ENCODE peak calls at places on chromosomes 3 and 15, in six cellular contexts. One of them, this sample, is unnamed.

GRCh38 chr15:95129589-95129988 is 898.2 kb downstream of the MCTP2 start:
- DNase-seq in kidney: peak; percentile 83
- DNase-seq in CD4-positive, alpha-beta memory T cell: no peak
- DNase-seq in A549: no peak
- DNase-seq in substantia nigra: no peak
- DNase-seq in heart left ventricle: peak; percentile 51
- DNase-seq in this sample: no peak

GRCh38 chr3:138364356-138365252 is 16.2 kb downstream of the MRAS start:
- DNase-seq in kidney: no peak
- DNase-seq in A549: no peak
- DNase-seq in heart left ventricle: no peak
- DNase-seq in CD4-positive, alpha-beta memory T cell: no peak
- DNase-seq in substantia nigra: no peak
- DNase-seq in this sample: no peak

GRCh38 chr3:182139627-182140357 is 428.1 kb downstream of the SOX2 start:
- DNase-seq in substantia nigra: no peak
- DNase-seq in CD4-positive, alpha-beta memory T cell: no peak
- DNase-seq in A549: no peak
- DNase-seq in kidney: no peak
- DNase-seq in heart left ventricle: no peak
- DNase-seq in this sample: no peak

GRCh38 chr15:95684693-95685115 is 645.8 kb upstream of the NR2F2 start:
- DNase-seq in substantia nigra: no peak
- DNase-seq in A549: peak; percentile 23
- DNase-seq in CD4-positive, alpha-beta memory T cell: no peak
- DNase-seq in heart left ventricle: no peak
- DNase-seq in kidney: no peak
- DNase-seq in this sample: peak; percentile 21

GRCh38 chr3:160643994-160644393 is 33.0 kb upstream of the ARL14 start:
- DNase-seq in CD4-positive, alpha-beta memory T cell: no peak
- DNase-seq in heart left ventricle: no peak
- DNase-seq in kidney: no peak
- DNase-seq in substantia nigra: no peak
- DNase-seq in A549: no peak
- DNase-seq in this sample: no peak

GRCh38 chr3:10984371-10984896 is 8.1 kb upstream of the SLC6A1 start:
- DNase-seq in kidney: no peak
- DNase-seq in A549: no peak
- DNase-seq in heart left ventricle: no peak
- DNase-seq in substantia nigra: no peak
- DNase-seq in CD4-positive, alpha-beta memory T cell: no peak
- DNase-seq in this sample: no peak

GRCh38 chr3:124787490-124788195 is 57.4 kb downstream of the UMPS start:
- DNase-seq in A549: no peak
- DNase-seq in substantia nigra: no peak
- DNase-seq in CD4-positive, alpha-beta memory T cell: no peak
- DNase-seq in heart left ventricle: no peak
- DNase-seq in kidney: no peak
- DNase-seq in this sample: no peak

GRCh38 chr3:145719118-145719517 is 441.9 kb downstream of the PLOD2 start:
- DNase-seq in substantia nigra: no peak
- DNase-seq in CD4-positive, alpha-beta memory T cell: no peak
- DNase-seq in kidney: no peak
- DNase-seq in heart left ventricle: no peak
- DNase-seq in A549: no peak
- DNase-seq in this sample: no peak

GRCh38 chr3:44289882-44290462 is 48.3 kb downstream of the TOPAZ1 start:
- DNase-seq in heart left ventricle: no peak
- DNase-seq in A549: no peak
- DNase-seq in kidney: no peak
- DNase-seq in substantia nigra: no peak
- DNase-seq in CD4-positive, alpha-beta memory T cell: no peak
- DNase-seq in this sample: peak; percentile 52

GRCh38 chr3:165884518-165884917 is 47.3 kb upstream of the BCHE start:
- DNase-seq in substantia nigra: no peak
- DNase-seq in CD4-positive, alpha-beta memory T cell: no peak
- DNase-seq in kidney: no peak
- DNase-seq in heart left ventricle: no peak
- DNase-seq in A549: no peak
- DNase-seq in this sample: no peak

GRCh38 chr15:74976159-74976558 is 19.2 kb upstream of the SCAMP5 start:
- DNase-seq in kidney: no peak
- DNase-seq in A549: no peak
- DNase-seq in substantia nigra: no peak
- DNase-seq in CD4-positive, alpha-beta memory T cell: no peak
- DNase-seq in heart left ventricle: no peak
- DNase-seq in this sample: no peak

GRCh38 chr3:126555795-126556636 is 2.7 kb downstream of the C3orf22 start:
- DNase-seq in A549: no peak
- DNase-seq in heart left ventricle: peak; percentile 11
- DNase-seq in CD4-positive, alpha-beta memory T cell: no peak
- DNase-seq in substantia nigra: no peak
- DNase-seq in kidney: no peak
- DNase-seq in this sample: no peak

GRCh38 chr3:108396336-108396735 is 100.0 kb downstream of the HHLA2 start:
- DNase-seq in substantia nigra: no peak
- DNase-seq in kidney: no peak
- DNase-seq in heart left ventricle: no peak
- DNase-seq in CD4-positive, alpha-beta memory T cell: no peak
- DNase-seq in A549: no peak
- DNase-seq in this sample: no peak

GRCh38 chr15:48427960-48428547 is 96.8 kb downstream of the DUT start:
- DNase-seq in heart left ventricle: no peak
- DNase-seq in kidney: no peak
- DNase-seq in CD4-positive, alpha-beta memory T cell: no peak
- DNase-seq in A549: no peak
- DNase-seq in substantia nigra: no peak
- DNase-seq in this sample: no peak

GRCh38 chr3:160756907-160757623 is 1.0 kb downstream of the PPM1L start:
- DNase-seq in kidney: peak; percentile 64
- DNase-seq in substantia nigra: no peak
- DNase-seq in heart left ventricle: peak; percentile 21
- DNase-seq in A549: no peak
- DNase-seq in CD4-positive, alpha-beta memory T cell: no peak
- DNase-seq in this sample: no peak

GRCh38 chr15:82313446-82313845 is 35.8 kb downstream of the GOLGA6L10 start:
- DNase-seq in A549: no peak
- DNase-seq in substantia nigra: no peak
- DNase-seq in heart left ventricle: peak; percentile 10
- DNase-seq in CD4-positive, alpha-beta memory T cell: no peak
- DNase-seq in kidney: no peak
- DNase-seq in this sample: no peak

GRCh38 chr3:191329654-191330308 is 545 bp downstream of the UTS2B start:
- DNase-seq in A549: no peak
- DNase-seq in CD4-positive, alpha-beta memory T cell: no peak
- DNase-seq in substantia nigra: no peak
- DNase-seq in heart left ventricle: peak; percentile 58
- DNase-seq in kidney: no peak
- DNase-seq in this sample: no peak

GRCh38 chr15:62164500-62165028 is 521 bp downstream of the C2CD4B start:
- DNase-seq in A549: peak; percentile 12
- DNase-seq in heart left ventricle: peak; percentile 21
- DNase-seq in substantia nigra: no peak
- DNase-seq in kidney: peak; percentile 81
- DNase-seq in CD4-positive, alpha-beta memory T cell: no peak
- DNase-seq in this sample: no peak

GRCh38 chr3:10238330-10238995 is 9.8 kb upstream of the TATDN2 start:
- DNase-seq in substantia nigra: no peak
- DNase-seq in kidney: no peak
- DNase-seq in CD4-positive, alpha-beta memory T cell: peak; percentile 33
- DNase-seq in A549: no peak
- DNase-seq in heart left ventricle: no peak
- DNase-seq in this sample: no peak

GRCh38 chr3:127000792-127001191 is 17.9 kb downstream of the PLXNA1 start:
- DNase-seq in heart left ventricle: no peak
- DNase-seq in substantia nigra: no peak
- DNase-seq in kidney: no peak
- DNase-seq in A549: no peak
- DNase-seq in CD4-positive, alpha-beta memory T cell: no peak
- DNase-seq in this sample: no peak

GRCh38 chr3:123723527-123724168 is 138.8 kb upstream of the HACD2 start:
- DNase-seq in A549: peak; percentile 78
- DNase-seq in CD4-positive, alpha-beta memory T cell: peak; percentile 39
- DNase-seq in heart left ventricle: peak; percentile 58
- DNase-seq in substantia nigra: no peak
- DNase-seq in kidney: no peak
- DNase-seq in this sample: peak; percentile 73

GRCh38 chr3:127721536-127721935 is 48.8 kb downstream of the ABTB1 start:
- DNase-seq in kidney: no peak
- DNase-seq in substantia nigra: no peak
- DNase-seq in A549: no peak
- DNase-seq in CD4-positive, alpha-beta memory T cell: no peak
- DNase-seq in heart left ventricle: no peak
- DNase-seq in this sample: no peak

DNA sequence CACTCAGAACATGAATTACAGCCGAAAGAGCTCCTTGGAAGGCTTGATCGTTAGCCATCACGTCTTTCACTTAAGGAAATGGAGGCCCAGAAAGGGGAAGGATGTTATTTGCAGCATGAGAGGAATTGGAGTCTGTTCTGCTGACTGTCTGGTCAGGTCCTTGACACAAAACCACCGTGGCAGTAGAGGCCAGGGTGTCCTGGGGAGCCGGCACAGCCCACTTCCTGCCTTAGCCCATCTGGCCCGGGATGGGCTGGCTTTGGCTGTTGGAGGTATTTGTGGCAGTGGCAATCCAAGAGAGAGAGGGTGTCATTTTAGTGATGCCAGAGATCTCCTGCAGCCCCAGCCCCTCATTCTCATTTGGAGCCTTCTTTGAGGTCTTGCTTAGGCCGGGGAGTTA is 37.4 kb downstream of the ST6GAL1 start:
- DNase-seq in substantia nigra: no peak
- DNase-seq in CD4-positive, alpha-beta memory T cell: no peak
- DNase-seq in heart left ventricle: no peak
- DNase-seq in A549: no peak
- DNase-seq in kidney: no peak
- DNase-seq in this sample: no peak
- H3K27ac ChIP-seq in substantia nigra: peak overlapping the region; percentile 64
- H3K27ac ChIP-seq in CD4-positive, alpha-beta memory T cell: no peak overlapping the region
- H3K27ac ChIP-seq in heart left ventricle: peak overlapping the region; percentile 73
- H3K27ac ChIP-seq in A549: no peak overlapping the region
- H3K27ac ChIP-seq in kidney: no peak overlapping the region
- H3K27ac ChIP-seq in this sample: no peak overlapping the region

DNA sequence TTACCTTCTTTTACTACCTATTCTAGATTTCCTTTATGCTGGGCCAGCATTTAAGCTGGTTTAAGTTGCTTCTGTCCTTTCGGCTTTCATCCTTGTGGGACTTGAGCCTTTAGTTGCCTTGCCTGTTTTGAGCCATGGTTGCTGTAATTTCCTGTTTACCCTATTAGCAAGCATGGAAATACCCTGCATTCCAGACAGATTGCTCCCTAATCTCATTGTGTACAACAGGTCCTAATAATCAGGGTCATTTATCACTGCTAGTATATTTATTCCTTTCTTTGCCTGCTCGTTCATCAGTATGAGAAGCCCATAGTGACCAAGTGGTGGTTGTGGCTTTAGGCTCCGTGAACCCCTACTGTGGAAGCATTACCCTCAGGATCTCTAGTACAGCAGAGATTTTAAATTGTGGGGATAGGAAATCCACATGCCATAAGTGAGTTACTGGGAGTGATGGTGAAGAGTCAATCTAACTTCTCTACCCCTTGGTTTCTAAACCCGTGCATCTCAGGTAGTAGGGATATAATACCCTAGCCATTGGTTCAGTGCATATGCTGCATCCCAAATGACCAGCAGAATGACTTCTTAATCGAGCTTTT is 31.9 kb downstream of the NCK1 start:
- DNase-seq in CD4-positive, alpha-beta memory T cell: no peak
- DNase-seq in substantia nigra: no peak
- DNase-seq in kidney: no peak
- DNase-seq in heart left ventricle: no peak
- DNase-seq in A549: no peak
- DNase-seq in this sample: no peak
- H3K27ac ChIP-seq in CD4-positive, alpha-beta memory T cell: no peak overlapping the region
- H3K27ac ChIP-seq in substantia nigra: no peak overlapping the region
- H3K27ac ChIP-seq in kidney: no peak overlapping the region
- H3K27ac ChIP-seq in heart left ventricle: no peak overlapping the region
- H3K27ac ChIP-seq in A549: no peak overlapping the region
- H3K27ac ChIP-seq in this sample: no peak overlapping the region

GRCh38 chr3:8723612-8724011 is 10.0 kb upstream of the CAV3 start:
- DNase-seq in CD4-positive, alpha-beta memory T cell: no peak
- DNase-seq in kidney: no peak
- DNase-seq in substantia nigra: no peak
- DNase-seq in A549: no peak
- DNase-seq in heart left ventricle: no peak
- DNase-seq in this sample: no peak
- H3K27ac ChIP-seq in CD4-positive, alpha-beta memory T cell: no peak overlapping the region
- H3K27ac ChIP-seq in kidney: no peak overlapping the region
- H3K27ac ChIP-seq in substantia nigra: no peak overlapping the region
- H3K27ac ChIP-seq in A549: no peak overlapping the region
- H3K27ac ChIP-seq in heart left ventricle: no peak overlapping the region
- H3K27ac ChIP-seq in this sample: no peak overlapping the region

DNA sequence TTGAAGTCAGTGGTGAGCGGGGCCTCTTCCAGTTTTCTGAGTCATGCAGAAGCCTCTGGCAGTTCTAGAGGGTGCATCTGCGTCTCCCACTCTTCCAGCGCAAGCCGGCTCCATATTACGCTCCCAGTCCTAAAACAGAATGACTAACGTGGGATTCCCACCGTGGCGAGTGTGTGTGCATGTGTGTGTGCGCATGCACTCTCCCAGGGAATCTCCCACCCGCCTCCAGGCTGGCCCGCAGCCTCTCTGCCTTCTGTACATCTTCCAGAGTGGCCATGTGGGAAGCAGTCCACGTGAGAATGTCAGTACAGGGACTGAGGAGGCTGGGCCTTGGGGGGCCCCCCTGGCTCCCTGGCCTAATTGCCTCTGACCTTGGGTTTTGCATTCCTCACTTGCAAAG is 87.7 kb downstream of the LSM3 start:
- DNase-seq in substantia nigra: no peak
- DNase-seq in kidney: no peak
- DNase-seq in A549: no peak
- DNase-seq in heart left ventricle: peak; percentile 56
- DNase-seq in CD4-positive, alpha-beta memory T cell: no peak
- DNase-seq in this sample: no peak
- H3K27ac ChIP-seq in substantia nigra: no peak overlapping the region
- H3K27ac ChIP-seq in kidney: no peak overlapping the region
- H3K27ac ChIP-seq in A549: no peak overlapping the region
- H3K27ac ChIP-seq in heart left ventricle: no peak overlapping the region
- H3K27ac ChIP-seq in CD4-positive, alpha-beta memory T cell: no peak overlapping the region
- H3K27ac ChIP-seq in this sample: no peak overlapping the region

DNA sequence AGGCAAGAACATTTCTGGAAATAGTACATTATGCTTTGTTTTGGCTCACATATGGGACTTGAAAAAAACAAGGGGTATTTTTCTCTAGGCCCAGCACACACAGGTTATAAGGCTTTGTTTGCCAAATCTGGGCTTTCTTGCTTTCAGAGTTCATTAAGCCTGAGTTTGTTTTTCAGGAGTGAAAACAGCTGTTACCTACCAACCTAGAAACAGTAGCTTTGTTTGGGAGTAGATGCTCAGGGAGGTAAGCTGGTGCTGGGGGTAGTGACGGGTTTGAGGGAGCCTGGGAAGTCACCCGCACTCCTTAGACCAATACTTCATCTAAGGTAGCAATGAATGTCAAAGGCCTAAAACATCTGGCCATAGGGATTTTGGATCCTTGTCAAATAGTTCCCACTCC is 241.3 kb downstream of the KBTBD8 start:
- DNase-seq in A549: no peak
- DNase-seq in substantia nigra: no peak
- DNase-seq in CD4-positive, alpha-beta memory T cell: no peak
- DNase-seq in heart left ventricle: no peak
- DNase-seq in kidney: no peak
- DNase-seq in this sample: no peak
- H3K27ac ChIP-seq in A549: no peak overlapping the region
- H3K27ac ChIP-seq in substantia nigra: no peak overlapping the region
- H3K27ac ChIP-seq in CD4-positive, alpha-beta memory T cell: no peak overlapping the region
- H3K27ac ChIP-seq in heart left ventricle: no peak overlapping the region
- H3K27ac ChIP-seq in kidney: no peak overlapping the region
- H3K27ac ChIP-seq in this sample: no peak overlapping the region